ENCODE peak calls at places on chromosomes 16 and 17, in eight cellular contexts. S is A549, M is IMR-90, O is esophagus squamous epithelium, W is stomach, Q is breast epithelium, A is suprapubic skin, R is prostate gland. F is an unnamed sample.

GRCh38 chr16:3035972-3036725 is 595 bp downstream of the BICDL2 start:
- DNase-seq in S (no peak), M (no peak), O (no peak), W (peak; percentile 79), Q (no peak), A (no peak), R (no peak), F (peak; percentile 87)

GRCh38 chr16:57070986-57071540 is 21.3 kb upstream of the CPNE2 start:
- DNase-seq in S (no peak), M (no peak), O (no peak), W (no peak), Q (no peak), A (no peak), R (no peak), F (no peak)

GRCh38 chr16:24491721-24492120 is 47.6 kb upstream of the RBBP6 start:
- DNase-seq in S (no peak), M (no peak), O (no peak), W (no peak), Q (no peak), A (no peak), R (no peak), F (no peak)

GRCh38 chr16:19505600-19506303 is 16.1 kb downstream of the GDE1 start:
- DNase-seq in S (no peak), M (peak; percentile 17), O (no peak), W (no peak), Q (no peak), A (no peak), R (no peak), F (no peak)

GRCh38 chr17:3557768-3558583 is at the start of gene TRPV3:
- DNase-seq in S (no peak), M (no peak), O (peak; percentile 45), W (peak; percentile 72), Q (no peak), A (no peak), R (peak; percentile 15), F (peak; percentile 58)

GRCh38 chr17:7862692-7863437 is 5.1 kb downstream of the CYB5D1 start:
- DNase-seq in S (peak; percentile 66), M (peak; percentile 54), O (no peak), W (no peak), Q (no peak), A (no peak), R (peak; percentile 72), F (peak; percentile 81)

GRCh38 chr16:82628741-82629140 is 2.0 kb downstream of the CDH13 start:
- DNase-seq in S (no peak), M (no peak), O (no peak), W (no peak), Q (no peak), A (no peak), R (no peak), F (no peak)

GRCh38 chr16:72938426-72939164 is 109.3 kb downstream of the ZFHX3 start:
- DNase-seq in S (peak; percentile 59), M (peak; percentile 93), O (no peak), W (peak; percentile 46), Q (peak; percentile 70), A (peak; percentile 87), R (peak; percentile 81), F (peak; percentile 83)

GRCh38 chr16:88872650-88873331 is 6.3 kb upstream of the PABPN1L start:
- DNase-seq in S (no peak), M (no peak), O (no peak), W (no peak), Q (no peak), A (no peak), R (no peak), F (no peak)
- TF ChIP-seq POLR2A in S (no peak), M (no peak), O (no peak), W (no peak), Q (no peak), A (no peak), R (no peak), F (no peak)

GRCh38 chr17:51085150-51085805 is 35.4 kb downstream of the SPAG9 start:
- DNase-seq in S (peak; percentile 21), M (peak; percentile 39), O (no peak), W (no peak), Q (no peak), A (no peak), R (no peak), F (no peak)

GRCh38 chr17:51087072-51087757 is 33.5 kb downstream of the SPAG9 start:
- DNase-seq in S (no peak), M (peak; percentile 50), O (no peak), W (no peak), Q (no peak), A (no peak), R (no peak), F (no peak)

GRCh38 chr17:51083976-51084375 is 36.7 kb downstream of the SPAG9 start:
- DNase-seq in S (no peak), M (no peak), O (no peak), W (no peak), Q (no peak), A (no peak), R (no peak), F (no peak)

GRCh38 chr17:51091635-51092034 is 29.0 kb downstream of the SPAG9 start:
- DNase-seq in S (no peak), M (no peak), O (no peak), W (no peak), Q (no peak), A (no peak), R (no peak), F (no peak)

DNA sequence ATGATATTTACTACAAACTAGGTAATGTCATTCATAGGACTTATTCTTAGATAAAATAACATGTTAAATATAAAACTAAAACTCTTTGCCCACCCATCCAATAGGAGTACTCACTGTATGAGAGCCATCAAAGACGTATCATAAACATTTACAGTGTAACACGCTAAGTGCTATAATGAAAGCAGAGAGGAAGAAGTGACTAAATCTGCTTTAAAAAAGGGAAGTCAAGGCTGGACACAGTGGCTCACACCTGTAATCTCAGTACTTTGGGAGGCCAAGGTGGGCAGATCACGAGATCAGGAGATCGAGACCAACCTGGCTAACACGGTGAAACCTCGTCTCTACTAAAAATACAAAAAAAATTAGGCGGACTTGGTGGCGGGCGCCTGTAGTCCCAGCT is 32.4 kb downstream of the SPAG9 start:
- DNase-seq in S (no peak), M (no peak), O (no peak), W (no peak), Q (no peak), A (no peak), R (no peak), F (no peak)
- H3K4me3 ChIP-seq in S (no peak overlapping the region), M (no peak overlapping the region), O (no peak overlapping the region), W (no peak overlapping the region), Q (no peak overlapping the region), A (no peak overlapping the region), R (no peak overlapping the region), F (no peak overlapping the region)

DNA sequence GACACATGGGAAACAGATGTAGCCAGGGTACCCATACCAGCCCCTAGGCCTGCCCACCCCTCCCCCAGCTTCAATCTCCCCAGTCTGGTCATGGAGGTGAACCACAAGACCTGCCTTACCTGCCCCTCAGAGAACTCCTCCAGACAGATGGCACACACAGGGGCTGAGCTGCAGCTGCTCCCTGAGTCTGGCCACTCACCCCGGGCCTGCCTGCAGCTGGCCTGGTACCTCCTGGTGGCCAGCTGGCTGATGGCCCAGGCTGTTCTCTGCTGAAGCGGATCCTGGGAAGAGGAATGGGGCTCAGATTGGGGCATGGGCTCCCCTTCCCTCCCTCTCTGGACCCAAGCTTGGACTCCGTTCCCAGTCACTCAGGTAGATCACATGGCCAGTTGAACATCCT is 8.7 kb upstream of the SUPT4H1 start:
- DNase-seq in S (no peak), M (no peak), O (no peak), W (peak; percentile 44), Q (no peak), A (no peak), R (no peak), F (no peak)
- TF ChIP-seq POLR2A in S (no peak), M (no peak), O (no peak), W (no peak), Q (no peak), A (no peak), R (no peak), F (no peak)

DNA sequence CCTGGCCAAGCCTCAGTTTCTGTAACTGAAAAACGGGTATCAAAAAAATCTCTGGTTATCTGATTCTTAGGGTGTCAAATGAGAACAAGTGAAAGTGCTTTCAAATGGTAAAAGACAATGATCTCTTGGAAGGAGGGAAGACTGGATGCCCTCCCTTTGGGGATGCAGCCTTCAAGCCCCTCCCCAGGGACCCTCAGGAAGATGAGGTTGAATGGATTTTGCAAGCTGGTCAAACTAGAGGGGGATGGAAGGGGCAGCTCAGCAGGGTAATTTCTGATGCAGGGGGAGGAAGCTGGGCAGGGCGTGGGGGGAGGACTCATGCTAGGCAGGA is 22.4 kb downstream of the ARHGAP23 start:
- DNase-seq in S (no peak), M (no peak), O (no peak), W (no peak), Q (no peak), A (no peak), R (no peak), F (no peak)
- H3K4me3 ChIP-seq in S (no peak overlapping the region), M (no peak overlapping the region), O (no peak overlapping the region), W (no peak overlapping the region), Q (no peak overlapping the region), A (no peak overlapping the region), R (no peak overlapping the region), F (no peak overlapping the region)

GRCh38 chr16:85290626-85291301 is 178.5 kb upstream of the CIBAR2 start:
- DNase-seq in S (no peak), M (no peak), O (no peak), W (no peak), Q (no peak), A (no peak), R (no peak), F (no peak)

GRCh38 chr16:85291302-85292148 is 179.3 kb upstream of the CIBAR2 start:
- DNase-seq in S (no peak), M (no peak), O (no peak), W (peak; percentile 66), Q (no peak), A (no peak), R (no peak), F (no peak)

GRCh38 chr16:85294810-85295508 is 182.7 kb upstream of the CIBAR2 start:
- DNase-seq in S (no peak), M (no peak), O (no peak), W (no peak), Q (no peak), A (no peak), R (no peak), F (no peak)

GRCh38 chr16:85296859-85297698 is 184.8 kb upstream of the CIBAR2 start:
- DNase-seq in S (peak; percentile 53), M (no peak), O (no peak), W (peak; percentile 63), Q (peak; percentile 68), A (no peak), R (no peak), F (no peak)

GRCh38 chr16:85293899-85294642 is 181.8 kb upstream of the CIBAR2 start:
- DNase-seq in S (no peak), M (no peak), O (no peak), W (peak; percentile 54), Q (no peak), A (no peak), R (no peak), F (no peak)
- TF ChIP-seq POLR2A in S (no peak), M (no peak), O (no peak), W (no peak), Q (no peak), A (no peak), R (no peak), F (no peak)

F was measured in lower leg skin.